ENCODE peak calls at places on chromosome 19, in nine cellular contexts. One of them, this sample, is unnamed.

GRCh38 chr19:8626823-8627222 is 3.6 kb upstream of the NFILZ start:
- DNase-seq in progenitor cell of endocrine pancreas: no peak
- DNase-seq in AG04449: no peak
- DNase-seq in cardiac muscle cell: no peak
- DNase-seq in A549: no peak
- DNase-seq in Calu3: no peak
- DNase-seq in left ventricle myocardium inferior: no peak
- DNase-seq in heart right ventricle: no peak
- DNase-seq in RWPE2: no peak
- DNase-seq in this sample: no peak

GRCh38 chr19:14089412-14089661 is 1.2 kb downstream of the SAMD1 start:
- DNase-seq in progenitor cell of endocrine pancreas: no peak
- DNase-seq in AG04449: no peak
- DNase-seq in cardiac muscle cell: peak
- DNase-seq in A549: no peak
- DNase-seq in Calu3: no peak
- DNase-seq in left ventricle myocardium inferior: no peak
- DNase-seq in heart right ventricle: no peak
- DNase-seq in RWPE2: no peak
- DNase-seq in this sample: no peak

GRCh38 chr19:1230585-1231489 is 7.0 kb downstream of the CBARP start:
- DNase-seq in progenitor cell of endocrine pancreas: no peak
- DNase-seq in AG04449: no peak
- DNase-seq in cardiac muscle cell: no peak
- DNase-seq in A549: no peak
- DNase-seq in Calu3: no peak
- DNase-seq in left ventricle myocardium inferior: no peak
- DNase-seq in heart right ventricle: no peak
- DNase-seq in RWPE2: no peak
- DNase-seq in this sample: no peak

GRCh38 chr19:33872445-33873320 is 76.0 kb downstream of the KCTD15 start:
- DNase-seq in progenitor cell of endocrine pancreas: no peak
- DNase-seq in AG04449: no peak
- DNase-seq in cardiac muscle cell: no peak
- DNase-seq in A549: no peak
- DNase-seq in Calu3: no peak
- DNase-seq in left ventricle myocardium inferior: no peak
- DNase-seq in heart right ventricle: no peak
- DNase-seq in RWPE2: no peak
- DNase-seq in this sample: no peak

GRCh38 chr19:40908981-40909380 is 26.9 kb upstream of the CYP2A7 start:
- DNase-seq in progenitor cell of endocrine pancreas: no peak
- DNase-seq in AG04449: no peak
- DNase-seq in cardiac muscle cell: no peak
- DNase-seq in A549: no peak
- DNase-seq in Calu3: no peak
- DNase-seq in left ventricle myocardium inferior: no peak
- DNase-seq in heart right ventricle: peak
- DNase-seq in RWPE2: no peak
- DNase-seq in this sample: no peak

GRCh38 chr19:56660381-56661105 is 11.0 kb downstream of the ZNF835 start:
- DNase-seq in progenitor cell of endocrine pancreas: no peak
- DNase-seq in AG04449: no peak
- DNase-seq in cardiac muscle cell: no peak
- DNase-seq in A549: no peak
- DNase-seq in Calu3: no peak
- DNase-seq in left ventricle myocardium inferior: peak
- DNase-seq in heart right ventricle: peak
- DNase-seq in RWPE2: no peak
- DNase-seq in this sample: peak

GRCh38 chr19:46192990-46193650 is 36.4 kb upstream of the IGFL1 start:
- DNase-seq in progenitor cell of endocrine pancreas: no peak
- DNase-seq in AG04449: no peak
- DNase-seq in cardiac muscle cell: peak
- DNase-seq in A549: peak
- DNase-seq in Calu3: peak
- DNase-seq in left ventricle myocardium inferior: no peak
- DNase-seq in heart right ventricle: no peak
- DNase-seq in RWPE2: peak
- DNase-seq in this sample: peak

GRCh38 chr19:44912854-44913253 is 1.6 kb upstream of the APOC1 start:
- DNase-seq in progenitor cell of endocrine pancreas: no peak
- DNase-seq in AG04449: no peak
- DNase-seq in cardiac muscle cell: peak
- DNase-seq in A549: no peak
- DNase-seq in Calu3: no peak
- DNase-seq in left ventricle myocardium inferior: no peak
- DNase-seq in heart right ventricle: no peak
- DNase-seq in RWPE2: no peak
- DNase-seq in this sample: no peak

GRCh38 chr19:13154911-13155471 is 4.8 kb downstream of the IER2 start:
- DNase-seq in progenitor cell of endocrine pancreas: peak
- DNase-seq in AG04449: no peak
- DNase-seq in cardiac muscle cell: peak
- DNase-seq in A549: no peak
- DNase-seq in Calu3: peak
- DNase-seq in left ventricle myocardium inferior: peak
- DNase-seq in heart right ventricle: peak
- DNase-seq in RWPE2: peak
- DNase-seq in this sample: peak

GRCh38 chr19:41016488-41017071 is 25.5 kb downstream of the CYP2B6 start:
- DNase-seq in progenitor cell of endocrine pancreas: no peak
- DNase-seq in AG04449: no peak
- DNase-seq in cardiac muscle cell: no peak
- DNase-seq in A549: no peak
- DNase-seq in Calu3: no peak
- DNase-seq in left ventricle myocardium inferior: no peak
- DNase-seq in heart right ventricle: no peak
- DNase-seq in RWPE2: no peak
- DNase-seq in this sample: no peak

GRCh38 chr19:34505321-34506025 is 23.9 kb downstream of the WTIP start:
- DNase-seq in progenitor cell of endocrine pancreas: no peak
- DNase-seq in AG04449: no peak
- DNase-seq in cardiac muscle cell: no peak
- DNase-seq in A549: no peak
- DNase-seq in Calu3: no peak
- DNase-seq in left ventricle myocardium inferior: no peak
- DNase-seq in heart right ventricle: no peak
- DNase-seq in RWPE2: no peak
- DNase-seq in this sample: no peak

GRCh38 chr19:11138659-11139526 is 16.7 kb downstream of the SPC24 start:
- DNase-seq in progenitor cell of endocrine pancreas: no peak
- DNase-seq in AG04449: peak
- DNase-seq in cardiac muscle cell: peak
- DNase-seq in A549: peak
- DNase-seq in Calu3: peak
- DNase-seq in left ventricle myocardium inferior: peak
- DNase-seq in heart right ventricle: peak
- DNase-seq in RWPE2: peak
- DNase-seq in this sample: peak

GRCh38 chr19:2819540-2820111 is at the start of gene ZNF554:
- DNase-seq in progenitor cell of endocrine pancreas: peak
- DNase-seq in AG04449: peak
- DNase-seq in cardiac muscle cell: peak
- DNase-seq in A549: peak
- DNase-seq in Calu3: peak
- DNase-seq in left ventricle myocardium inferior: peak
- DNase-seq in heart right ventricle: peak
- DNase-seq in RWPE2: peak
- DNase-seq in this sample: peak

GRCh38 chr19:12639901-12640613 is 26.5 kb downstream of the MAN2B1 start:
- DNase-seq in progenitor cell of endocrine pancreas: peak
- DNase-seq in AG04449: peak
- DNase-seq in cardiac muscle cell: peak
- DNase-seq in A549: no peak
- DNase-seq in Calu3: no peak
- DNase-seq in left ventricle myocardium inferior: peak
- DNase-seq in heart right ventricle: peak
- DNase-seq in RWPE2: no peak
- DNase-seq in this sample: no peak

GRCh38 chr19:11131471-11131870 is 24.1 kb downstream of the SPC24 start:
- DNase-seq in progenitor cell of endocrine pancreas: no peak
- DNase-seq in AG04449: no peak
- DNase-seq in cardiac muscle cell: no peak
- DNase-seq in A549: no peak
- DNase-seq in Calu3: no peak
- DNase-seq in left ventricle myocardium inferior: no peak
- DNase-seq in heart right ventricle: no peak
- DNase-seq in RWPE2: no peak
- DNase-seq in this sample: no peak

GRCh38 chr19:8453616-8454015 is 8.8 kb downstream of the HNRNPM start:
- DNase-seq in progenitor cell of endocrine pancreas: no peak
- DNase-seq in AG04449: no peak
- DNase-seq in cardiac muscle cell: no peak
- DNase-seq in A549: no peak
- DNase-seq in Calu3: no peak
- DNase-seq in left ventricle myocardium inferior: no peak
- DNase-seq in heart right ventricle: no peak
- DNase-seq in RWPE2: no peak
- DNase-seq in this sample: no peak

GRCh38 chr19:9381367-9381785 is 18.6 kb downstream of the ZNF177 start:
- DNase-seq in progenitor cell of endocrine pancreas: no peak
- DNase-seq in AG04449: no peak
- DNase-seq in cardiac muscle cell: no peak
- DNase-seq in A549: no peak
- DNase-seq in Calu3: no peak
- DNase-seq in left ventricle myocardium inferior: no peak
- DNase-seq in heart right ventricle: no peak
- DNase-seq in RWPE2: no peak
- DNase-seq in this sample: no peak

DNA sequence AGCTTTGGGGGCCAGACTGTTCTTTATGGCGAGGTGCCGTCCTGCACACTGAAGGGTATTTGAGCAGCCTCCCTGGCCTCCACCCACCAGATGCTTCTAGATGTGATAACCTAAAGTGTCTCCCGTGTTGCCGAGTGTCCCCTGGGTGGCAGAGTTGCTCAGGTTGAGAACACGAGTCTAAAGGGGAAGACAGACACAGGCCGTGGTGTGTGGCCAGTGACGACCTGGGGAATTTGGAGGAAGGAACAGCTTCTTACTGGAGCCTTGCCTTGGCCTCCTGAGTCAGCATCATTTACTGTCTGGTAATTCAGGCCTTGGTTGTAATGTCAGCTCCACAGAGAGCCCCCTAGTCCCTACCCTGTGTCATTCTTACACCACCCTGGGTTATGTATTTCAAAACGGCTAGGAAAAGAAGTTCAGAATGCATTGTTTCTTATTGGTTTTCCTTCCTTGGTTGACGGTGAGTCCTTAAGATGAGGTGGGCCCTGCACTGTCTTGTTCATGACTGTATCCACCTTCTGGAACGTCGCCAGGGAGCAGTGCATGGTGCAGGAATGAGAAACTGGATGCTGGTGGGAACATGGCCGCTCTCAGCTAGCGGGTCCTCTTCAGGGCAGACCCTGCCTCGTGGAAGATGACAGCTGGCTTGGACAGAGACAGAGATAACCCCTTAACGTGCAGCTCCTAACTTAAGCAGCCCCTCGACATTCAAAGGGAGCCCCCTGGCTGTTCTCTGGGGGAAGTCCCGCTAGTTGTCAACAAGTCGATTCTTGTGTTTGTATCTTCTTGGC is 7.1 kb downstream of the SIN3B start:
- DNase-seq in progenitor cell of endocrine pancreas: no peak
- DNase-seq in AG04449: no peak
- DNase-seq in cardiac muscle cell: peak
- DNase-seq in A549: no peak
- DNase-seq in Calu3: no peak
- DNase-seq in left ventricle myocardium inferior: no peak
- DNase-seq in heart right ventricle: no peak
- DNase-seq in RWPE2: no peak
- DNase-seq in this sample: peak
- TF ChIP-seq CTCF in progenitor cell of endocrine pancreas: no peak
- TF ChIP-seq CTCF in AG04449: no peak
- TF ChIP-seq CTCF in cardiac muscle cell: peak
- TF ChIP-seq CTCF in A549: no peak
- TF ChIP-seq CTCF in Calu3: no peak
- TF ChIP-seq CTCF in left ventricle myocardium inferior: peak
- TF ChIP-seq CTCF in heart right ventricle: no peak
- TF ChIP-seq CTCF in RWPE2: no peak
- TF ChIP-seq CTCF in this sample: no peak

GRCh38 chr19:22625266-22626035 is 8.7 kb upstream of the ZNF492 start:
- DNase-seq in progenitor cell of endocrine pancreas: no peak
- DNase-seq in AG04449: no peak
- DNase-seq in cardiac muscle cell: no peak
- DNase-seq in A549: no peak
- DNase-seq in Calu3: no peak
- DNase-seq in left ventricle myocardium inferior: no peak
- DNase-seq in heart right ventricle: no peak
- DNase-seq in RWPE2: no peak
- DNase-seq in this sample: no peak
- TF ChIP-seq CTCF in progenitor cell of endocrine pancreas: no peak
- TF ChIP-seq CTCF in AG04449: no peak
- TF ChIP-seq CTCF in cardiac muscle cell: no peak
- TF ChIP-seq CTCF in A549: no peak
- TF ChIP-seq CTCF in Calu3: no peak
- TF ChIP-seq CTCF in left ventricle myocardium inferior: no peak
- TF ChIP-seq CTCF in heart right ventricle: no peak
- TF ChIP-seq CTCF in RWPE2: no peak
- TF ChIP-seq CTCF in this sample: no peak

GRCh38 chr19:4007021-4007835 is at the start of gene PIAS4:
- DNase-seq in progenitor cell of endocrine pancreas: peak
- DNase-seq in AG04449: peak
- DNase-seq in cardiac muscle cell: peak
- DNase-seq in A549: peak
- DNase-seq in Calu3: peak
- DNase-seq in left ventricle myocardium inferior: peak
- DNase-seq in heart right ventricle: peak
- DNase-seq in RWPE2: peak
- DNase-seq in this sample: peak
- TF ChIP-seq CTCF in progenitor cell of endocrine pancreas: peak
- TF ChIP-seq CTCF in AG04449: no peak
- TF ChIP-seq CTCF in cardiac muscle cell: no peak
- TF ChIP-seq CTCF in A549: no peak
- TF ChIP-seq CTCF in Calu3: no peak
- TF ChIP-seq CTCF in left ventricle myocardium inferior: no peak
- TF ChIP-seq CTCF in heart right ventricle: no peak
- TF ChIP-seq CTCF in RWPE2: no peak
- TF ChIP-seq CTCF in this sample: no peak

DNA sequence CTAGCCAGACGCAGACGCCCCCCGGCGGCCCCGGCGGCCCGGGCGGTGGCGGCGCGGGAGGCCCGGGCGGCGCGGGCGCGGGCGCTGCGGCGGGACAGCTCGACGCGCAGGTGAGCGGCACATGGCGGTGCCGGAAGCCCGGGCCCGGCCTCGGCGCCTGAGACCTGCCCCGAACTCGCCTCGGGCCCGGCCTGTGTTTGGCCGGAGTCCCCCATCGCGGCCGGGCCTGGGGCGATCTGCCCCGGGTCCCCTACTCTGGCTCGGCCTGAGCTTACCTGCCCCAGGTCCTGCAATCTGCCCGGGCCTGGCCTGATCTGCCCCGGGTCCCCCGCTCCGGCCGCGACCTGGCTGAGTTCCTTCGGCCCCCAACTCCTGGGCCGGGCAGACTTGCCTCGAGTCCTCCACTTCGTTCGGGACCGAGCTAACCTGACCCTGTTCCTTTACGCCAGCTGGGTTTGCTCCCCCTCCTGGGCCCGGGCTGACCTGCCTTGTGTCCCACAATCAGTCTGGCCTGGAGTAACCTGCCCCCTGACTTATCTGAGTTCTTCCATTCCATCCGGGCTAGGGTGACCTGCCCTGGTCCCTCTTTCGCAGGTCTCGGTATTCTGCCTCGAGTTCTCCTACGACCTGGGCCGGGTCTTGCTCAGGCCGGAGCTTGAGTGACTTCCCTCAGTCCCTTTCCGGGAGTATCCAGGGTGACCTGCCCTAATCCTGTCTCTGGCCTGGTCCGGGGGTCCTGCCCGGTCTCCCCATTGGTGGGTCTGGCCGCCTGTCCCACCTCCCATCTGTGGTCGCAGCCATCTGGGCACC is 777 bp downstream of the UPF1 start:
- DNase-seq in progenitor cell of endocrine pancreas: no peak
- DNase-seq in AG04449: no peak
- DNase-seq in cardiac muscle cell: no peak
- DNase-seq in A549: peak
- DNase-seq in Calu3: peak
- DNase-seq in left ventricle myocardium inferior: no peak
- DNase-seq in heart right ventricle: no peak
- DNase-seq in RWPE2: no peak
- DNase-seq in this sample: peak
- TF ChIP-seq CTCF in progenitor cell of endocrine pancreas: peak
- TF ChIP-seq CTCF in AG04449: peak
- TF ChIP-seq CTCF in cardiac muscle cell: peak
- TF ChIP-seq CTCF in A549: no peak
- TF ChIP-seq CTCF in Calu3: no peak
- TF ChIP-seq CTCF in left ventricle myocardium inferior: no peak
- TF ChIP-seq CTCF in heart right ventricle: no peak
- TF ChIP-seq CTCF in RWPE2: peak
- TF ChIP-seq CTCF in this sample: peak